ENCODE peak calls at places on chromosomes 7 and 10, in six cellular contexts. U is HepG2, F is H1, V is K562, G is GM12891, P is GM12878. C is an unnamed sample.

GRCh38 chr10:79159141-79159619 is 90.4 kb downstream of the ZMIZ1 start:
- DNase-seq in U (no peak), F (no peak), V (no peak), G (no peak), P (no peak), C (no peak)

GRCh38 chr7:154437238-154437637 is 385.0 kb downstream of the DPP6 start:
- DNase-seq in U (no peak), F (no peak), V (no peak), G (no peak), P (no peak), C (no peak)

GRCh38 chr10:60282771-60283353 is 106.8 kb downstream of the ANK3 start:
- DNase-seq in U (peak; percentile 66), F (no peak), V (no peak), G (no peak), P (no peak), C (no peak)

GRCh38 chr10:34333513-34333912 is 481.6 kb downstream of the PARD3 start:
- DNase-seq in U (no peak), F (no peak), V (no peak), G (no peak), P (no peak), C (no peak)

GRCh38 chr7:22791204-22792158 is 31.2 kb downstream of the TOMM7 start:
- DNase-seq in U (no peak), F (no peak), V (no peak), G (no peak), P (no peak), C (no peak)

GRCh38 chr10:116211682-116212081 is 61.3 kb downstream of the GFRA1 start:
- DNase-seq in U (no peak), F (no peak), V (no peak), G (no peak), P (no peak), C (no peak)

GRCh38 chr10:82982110-82982608 is 1107.2 kb downstream of the NRG3 start:
- DNase-seq in U (no peak), F (no peak), V (no peak), G (no peak), P (no peak), C (no peak)

GRCh38 chr7:73342645-73343044 is 14.7 kb downstream of the FKBP6 start:
- DNase-seq in U (peak; percentile 73), F (no peak), V (no peak), G (no peak), P (no peak), C (no peak)

GRCh38 chr7:41255113-41255512 is 447.8 kb downstream of the INHBA start:
- DNase-seq in U (no peak), F (no peak), V (no peak), G (no peak), P (no peak), C (no peak)

GRCh38 chr10:110725809-110726641 is 81.9 kb downstream of the RBM20 start:
- DNase-seq in U (no peak), F (no peak), V (no peak), G (no peak), P (no peak), C (no peak)

GRCh38 chr7:135409845-135410545 is 99.9 kb downstream of the CNOT4 start:
- DNase-seq in U (no peak), F (no peak), V (no peak), G (no peak), P (no peak), C (no peak)

GRCh38 chr7:134823400-134823799 is 44.0 kb downstream of the CALD1 start:
- DNase-seq in U (no peak), F (no peak), V (no peak), G (no peak), P (no peak), C (no peak)

GRCh38 chr10:36254191-36254590 is 612.1 kb upstream of the FZD8 start:
- DNase-seq in U (no peak), F (no peak), V (no peak), G (no peak), P (no peak), C (no peak)

GRCh38 chr10:12393831-12394230 is 44.5 kb downstream of the CAMK1D start:
- DNase-seq in U (no peak), F (no peak), V (no peak), G (no peak), P (no peak), C (no peak)

GRCh38 chr10:89148061-89148460 is 59.1 kb downstream of the CH25H start:
- DNase-seq in U (no peak), F (no peak), V (no peak), G (no peak), P (no peak), C (no peak)

GRCh38 chr7:22445871-22446270 is 54.1 kb downstream of the STEAP1B start:
- DNase-seq in U (no peak), F (no peak), V (no peak), G (no peak), P (no peak), C (no peak)

GRCh38 chr10:96672491-96673175 is 47.7 kb downstream of the PIK3AP1 start:
- DNase-seq in U (no peak), F (no peak), V (no peak), G (no peak), P (no peak), C (no peak)

GRCh38 chr7:23931633-23932032 is 221.6 kb downstream of the STK31 start:
- DNase-seq in U (no peak), F (no peak), V (no peak), G (no peak), P (no peak), C (no peak)

GRCh38 chr7:47482013-47482761 is 99.7 kb downstream of the TNS3 start:
- DNase-seq in U (no peak), F (no peak), V (peak; percentile 54), G (no peak), P (no peak), C (no peak)

GRCh38 chr7:46557295-46557711 is 636.2 kb upstream of the IGFBP3 start:
- DNase-seq in U (no peak), F (no peak), V (no peak), G (no peak), P (no peak), C (no peak)

DNA sequence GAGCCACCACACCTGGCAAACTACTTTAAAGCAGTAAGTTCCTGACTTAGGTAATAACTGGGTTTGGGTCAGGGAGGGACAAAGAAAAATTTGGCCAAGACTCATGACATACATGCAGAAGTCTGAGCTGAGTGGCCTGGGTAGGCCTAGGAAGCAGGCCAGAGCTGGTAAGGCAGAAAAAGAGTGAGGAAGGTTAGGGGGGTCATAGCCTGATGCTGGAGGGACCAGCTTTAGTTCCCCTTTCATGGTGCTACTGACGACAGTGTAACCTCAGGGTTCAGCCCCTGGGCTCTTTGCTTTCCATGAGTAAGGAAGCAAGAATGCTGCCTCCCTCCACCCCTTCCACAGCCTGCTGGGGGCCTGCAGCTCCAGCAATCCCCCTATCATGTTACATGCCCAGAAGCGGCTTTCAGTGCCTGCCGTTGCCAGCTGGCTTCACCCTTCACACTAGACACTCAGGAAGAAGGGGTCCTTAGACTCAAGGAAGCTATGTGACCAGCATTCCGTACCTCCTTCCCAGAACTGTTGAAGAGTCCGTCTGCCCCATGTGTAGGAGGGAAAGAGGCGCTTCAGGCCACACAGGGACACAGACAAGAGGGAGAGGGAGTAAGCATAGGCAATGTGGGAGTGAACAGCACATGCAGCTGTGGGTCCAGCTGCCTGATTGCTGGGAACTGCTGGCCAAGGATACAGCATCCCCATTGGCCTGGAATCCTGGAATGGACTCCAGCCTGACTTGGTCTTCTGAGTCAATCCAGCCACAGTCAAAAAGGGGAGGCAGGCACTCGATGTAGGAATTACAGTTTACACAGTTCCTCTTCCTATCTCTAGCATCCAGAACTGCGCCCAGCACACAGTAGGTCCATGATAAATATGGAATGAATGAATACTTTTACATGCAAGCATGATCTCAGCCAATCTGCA is 4.1 kb upstream of the PLAU start:
- DNase-seq in U (peak; percentile 64), F (peak; percentile 74), V (no peak), G (no peak), P (no peak), C (no peak)
- TF ChIP-seq POLR2A in U (no peak), F (peak; percentile 76), V (no peak), G (no peak), P (no peak), C (no peak)

DNA sequence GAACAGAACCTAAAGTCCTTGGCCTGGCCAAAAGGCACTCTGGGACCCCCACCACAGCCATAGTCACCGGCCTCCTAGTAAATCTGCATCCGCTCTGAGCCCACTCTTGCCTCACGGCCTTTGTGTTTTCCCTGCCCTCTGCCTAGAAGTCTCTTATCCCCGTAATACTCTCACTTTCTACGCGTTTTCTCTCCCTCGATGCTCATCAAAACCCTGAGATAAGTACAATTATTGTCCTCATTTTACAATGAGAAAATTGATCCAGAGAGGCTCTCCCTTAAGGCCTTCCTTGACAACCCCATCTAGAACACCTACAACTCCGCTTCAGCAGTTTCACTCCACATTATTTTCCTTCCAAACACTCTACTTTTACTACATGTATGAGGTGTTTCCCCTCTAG is 1.5 kb upstream of the SFXN4 start:
- DNase-seq in U (no peak), F (no peak), V (no peak), G (no peak), P (no peak), C (no peak)
- TF ChIP-seq TAF1 in U (no peak), F (no peak), V (no peak), G (no peak), P (no peak), C (no peak)

DNA sequence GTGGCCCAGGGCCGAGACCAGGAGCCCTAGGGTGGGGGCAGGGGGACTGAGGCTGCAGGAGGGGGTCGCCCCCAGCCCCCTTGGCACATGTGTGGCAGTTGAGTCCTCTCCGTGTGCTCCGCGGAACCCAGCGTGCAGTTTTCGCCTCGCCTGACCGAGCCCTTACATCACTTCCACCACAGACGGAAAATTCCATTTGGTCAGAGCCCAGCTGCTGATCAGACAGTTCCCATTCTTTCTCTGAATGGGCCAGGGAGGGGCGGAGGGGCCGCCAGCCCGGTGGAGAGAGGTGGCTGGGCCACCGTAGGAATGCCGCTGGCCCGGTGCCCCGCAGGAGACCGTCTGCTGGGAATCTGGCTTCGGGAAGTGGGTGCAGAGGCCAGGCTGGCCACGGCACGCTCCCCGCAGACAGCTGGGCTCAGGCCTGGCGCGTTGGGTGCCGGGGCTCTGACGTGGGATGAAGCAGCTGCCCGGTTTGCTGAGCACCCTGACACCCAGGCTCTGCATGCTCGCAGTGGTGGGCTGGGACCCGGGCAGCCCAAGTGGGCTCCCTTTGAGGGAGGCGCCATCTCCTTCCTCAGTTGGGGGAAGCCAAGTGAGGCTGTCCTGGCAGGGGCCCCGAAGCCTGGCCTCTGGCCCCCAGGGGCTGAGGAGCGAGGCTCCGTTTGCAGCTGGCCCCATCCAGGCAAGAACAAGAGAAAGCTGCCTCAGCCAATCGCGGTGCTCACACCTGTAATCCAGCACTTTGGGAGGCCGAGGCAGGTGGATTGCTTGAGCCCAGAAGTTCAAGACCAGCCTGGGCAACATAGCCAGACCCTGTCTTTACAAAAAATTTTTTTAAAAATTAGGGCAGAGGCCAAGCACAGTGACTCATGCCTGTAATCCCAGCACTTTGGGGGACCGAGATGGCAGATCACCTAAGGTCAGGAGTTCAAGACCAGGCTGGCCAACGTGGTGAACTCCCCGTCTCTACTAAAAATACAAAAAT is 9.9 kb downstream of the TTYH3 start:
- DNase-seq in U (peak; percentile 71), F (peak; percentile 87), V (no peak), G (peak; percentile 68), P (peak; percentile 47), C (no peak)
- TF ChIP-seq POLR2A in U (no peak), F (no peak), V (no peak), G (no peak), P (no peak), C (no peak)

GRCh38 chr10:24722676-24723385 is 856 bp downstream of the ARHGAP21 start:
- DNase-seq in U (peak; percentile 41), F (peak; percentile 72), V (peak; percentile 55), G (peak; percentile 52), P (no peak), C (peak; percentile 48)
- TF ChIP-seq TAF1 in U (peak; percentile 28), F (peak; percentile 58), V (peak; percentile 49), G (no peak), P (peak; percentile 25), C (no peak)

C was measured in GM12892.